ENCODE peak calls at places on chromosome 18, in six cellular contexts. J is activated naive CD4-positive, alpha-beta T cell treated with anti-CD3 and anti-CD28 coated beads for 36 hours; V is nucleus accumbens; I is SW 1271; R is left ventricle myocardium inferior; X is activated T-cell treated with anti-CD3 and anti-CD28 coated beads, Interleukin-2, amount 50 U/mL, for 72 hours. G is an unnamed sample.

GRCh38 chr18:1965541-1965940 is 605.8 kb downstream of the METTL4 start:
- DNase-seq in J (no peak), V (no peak), I (no peak), R (no peak), X (no peak), G (no peak)

GRCh38 chr18:3148930-3149535 is 70.7 kb downstream of the MYOM1 start:
- DNase-seq in J (no peak), V (no peak), I (no peak), R (no peak), X (no peak), G (no peak)

GRCh38 chr18:36380173-36380827 is 82.8 kb downstream of the FHOD3 start:
- DNase-seq in J (no peak), V (no peak), I (no peak), R (no peak), X (no peak), G (no peak)

GRCh38 chr18:35467624-35468016 is 30.1 kb downstream of the INO80C start:
- DNase-seq in J (no peak), V (no peak), I (no peak), R (no peak), X (no peak), G (no peak)

GRCh38 chr18:35747894-35748472 is 166.4 kb downstream of the GALNT1 start:
- DNase-seq in J (no peak), V (no peak), I (no peak), R (no peak), X (no peak), G (no peak)

GRCh38 chr18:27685807-27686412 is 491.0 kb downstream of the CDH2 start:
- DNase-seq in J (peak; percentile 6), V (no peak), I (no peak), R (no peak), X (no peak), G (no peak)

GRCh38 chr18:42274488-42275137 is 319.6 kb downstream of the PIK3C3 start:
- DNase-seq in J (no peak), V (no peak), I (no peak), R (no peak), X (no peak), G (no peak)

GRCh38 chr18:48817021-48817461 is 133.7 kb downstream of the SMAD7 start:
- DNase-seq in J (no peak), V (no peak), I (no peak), R (no peak), X (no peak), G (no peak)

GRCh38 chr18:434410-434809 is 66.1 kb downstream of the COLEC12 start:
- DNase-seq in J (no peak), V (no peak), I (no peak), R (no peak), X (no peak), G (no peak)

GRCh38 chr18:54608008-54608642 is 17.1 kb downstream of the DYNAP start:
- DNase-seq in J (no peak), V (no peak), I (no peak), R (no peak), X (no peak), G (no peak)

GRCh38 chr18:45626330-45627203 is 11.3 kb downstream of the SLC14A2 start:
- DNase-seq in J (no peak), V (peak; percentile 19), I (no peak), R (no peak), X (no peak), G (no peak)

GRCh38 chr18:57776767-57777166 is 26.3 kb downstream of the ATP8B1 start:
- DNase-seq in J (no peak), V (no peak), I (no peak), R (no peak), X (no peak), G (no peak)

GRCh38 chr18:11866329-11866728 is 15.1 kb downstream of the CHMP1B start:
- DNase-seq in J (no peak), V (no peak), I (no peak), R (no peak), X (no peak), G (no peak)

GRCh38 chr18:25299426-25299825 is 52.5 kb downstream of the ZNF521 start:
- DNase-seq in J (no peak), V (no peak), I (no peak), R (no peak), X (no peak), G (no peak)

GRCh38 chr18:24263078-24263477 is 124.2 kb downstream of the CABYR start:
- DNase-seq in J (no peak), V (no peak), I (no peak), R (no peak), X (no peak), G (no peak)

GRCh38 chr18:76691800-76692199 is 130.6 kb upstream of the ZNF236 start:
- DNase-seq in J (no peak), V (no peak), I (no peak), R (no peak), X (no peak), G (no peak)

GRCh38 chr18:2222270-2223185 is 348.8 kb downstream of the METTL4 start:
- DNase-seq in J (no peak), V (no peak), I (no peak), R (no peak), X (no peak), G (no peak)

GRCh38 chr18:44826418-44827259 is 146.0 kb downstream of the SETBP1 start:
- DNase-seq in J (no peak), V (no peak), I (no peak), R (peak; percentile 42), X (no peak), G (no peak)

GRCh38 chr18:3623769-3624545 is 174.0 kb downstream of the TGIF1 start:
- DNase-seq in J (peak; percentile 44), V (no peak), I (peak; percentile 84), R (peak; percentile 71), X (peak; percentile 38), G (no peak)

GRCh38 chr18:58580078-58580477 is 48.8 kb downstream of the ALPK2 start:
- DNase-seq in J (no peak), V (no peak), I (no peak), R (no peak), X (no peak), G (no peak)

GRCh38 chr18:47204908-47205522 is 28.9 kb upstream of the IER3IP1 start:
- DNase-seq in J (peak; percentile 58), V (no peak), I (no peak), R (no peak), X (peak; percentile 31), G (peak; percentile 22)

GRCh38 chr18:28175047-28175929 is 1.6 kb downstream of the CDH2 start:
- DNase-seq in J (no peak), V (peak; percentile 31), I (no peak), R (peak; percentile 42), X (no peak), G (no peak)

GRCh38 chr18:62457830-62458229 is 65.0 kb upstream of the ZCCHC2 start:
- DNase-seq in J (no peak), V (no peak), I (no peak), R (no peak), X (no peak), G (no peak)

GRCh38 chr18:58549814-58550339 is 79.0 kb downstream of the ALPK2 start:
- DNase-seq in J (no peak), V (no peak), I (no peak), R (no peak), X (no peak), G (no peak)